ENCODE peak calls at places on chromosomes 1 and 21, in five cellular contexts. P, J, X, N and H are unnamed samples.

GRCh38 chr1:6258675-6259074 is 2.2 kb downstream of the GPR153 start:
- DNase-seq in P (no peak), N (no peak), J (no peak), X (no peak), H (no peak)

GRCh38 chr1:205913451-205914204 is 29.6 kb downstream of the SLC26A9 start:
- DNase-seq in X (no peak), J (no peak), N (no peak), P (no peak), H (no peak)

GRCh38 chr1:1779691-1780597 is 1.7 kb upstream of the NADK start:
- DNase-seq in J (peak), P (peak), N (no peak), X (no peak), H (peak)

GRCh38 chr21:32717851-32718316 is 9.9 kb downstream of the SYNJ1 start:
- DNase-seq in N (no peak), J (no peak), X (no peak), P (no peak), H (no peak)

GRCh38 chr1:212749924-212750535 is 41.5 kb downstream of the NSL1 start:
- DNase-seq in X (no peak), J (peak), P (peak), N (peak), H (no peak)

GRCh38 chr1:57034713-57035112 is 68.9 kb upstream of the C8B start:
- DNase-seq in J (no peak), X (no peak), N (no peak), P (no peak), H (no peak)

GRCh38 chr1:83026745-83027144 is 972.2 kb downstream of the TTLL7 start:
- DNase-seq in P (no peak), X (no peak), N (no peak), J (no peak), H (no peak)

GRCh38 chr1:94298861-94299260 is 61.5 kb upstream of the ARHGAP29 start:
- DNase-seq in P (no peak), X (no peak), N (peak), J (no peak), H (no peak)

GRCh38 chr1:37113285-37113684 is 79.0 kb upstream of the GRIK3 start:
- DNase-seq in N (no peak), P (no peak), X (no peak), J (no peak), H (no peak)

GRCh38 chr1:42935313-42935624 is 23.4 kb downstream of the SLC2A1 start:
- DNase-seq in X (no peak), J (no peak), P (no peak), N (no peak), H (no peak)

GRCh38 chr1:61318319-61319125 is 236.2 kb downstream of the NFIA start:
- DNase-seq in N (no peak), J (peak), P (peak), X (peak), H (peak)

GRCh38 chr1:65399003-65399402 is 21.5 kb upstream of the LEPR start:
- DNase-seq in P (no peak), N (no peak), J (no peak), X (no peak), H (no peak)

GRCh38 chr1:50976111-50976889 is 6.3 kb downstream of the CDKN2C start:
- DNase-seq in N (no peak), X (no peak), P (peak), J (no peak), H (no peak)

GRCh38 chr1:229105822-229106525 is 164.9 kb upstream of the RAB4A start:
- DNase-seq in X (no peak), P (no peak), N (no peak), J (no peak), H (no peak)

GRCh38 chr1:2865571-2866414 is 64.3 kb upstream of the TTC34 start:
- DNase-seq in P (no peak), N (no peak), X (no peak), J (no peak), H (no peak)

GRCh38 chr1:77639056-77639455 is 43.4 kb downstream of the ZZZ3 start:
- DNase-seq in P (no peak), N (no peak), J (no peak), X (no peak), H (no peak)

GRCh38 chr21:14707265-14708020 is 161.3 kb upstream of the SAMSN1 start:
- DNase-seq in X (no peak), N (no peak), J (no peak), P (no peak), H (no peak)
- TF ChIP-seq TAF1 in X (no peak), N (no peak), J (no peak), P (no peak), H (no peak)

GRCh38 chr1:109718495-109718894 is 6.4 kb downstream of the GSTM5 start:
- DNase-seq in P (peak), X (no peak), N (peak), J (no peak), H (no peak)
- TF ChIP-seq TAF1 in P (no peak), X (no peak), N (no peak), J (no peak), H (no peak)

GRCh38 chr1:87880747-87881133 is 552.1 kb downstream of the LMO4 start:
- DNase-seq in N (peak), J (no peak), P (no peak), X (no peak), H (no peak)
- TF ChIP-seq TAF1 in N (no peak), J (no peak), P (no peak), X (no peak), H (no peak)

GRCh38 chr1:26550946-26551345 is 21.4 kb downstream of the RPS6KA1 start:
- DNase-seq in P (no peak), J (no peak), X (no peak), N (no peak), H (no peak)
- TF ChIP-seq TAF1 in P (no peak), J (no peak), X (no peak), N (no peak), H (no peak)

GRCh38 chr1:25503551-25504426 is 39.6 kb upstream of the LDLRAP1 start:
- DNase-seq in X (no peak), N (no peak), P (no peak), J (no peak), H (no peak)
- TF ChIP-seq TAF1 in X (no peak), N (no peak), P (no peak), J (no peak), H (no peak)